ENCODE peak calls at places on chromosome X, in nine cellular contexts. L is A549, R is transverse colon, O is heart left ventricle, V is ovary, N is stomach, E is HepG2, C is uterus, I is Peyer's patch. G is an unnamed sample.

GRCh38 chrX:21056636-21057035 is 317.6 kb upstream of the CNKSR2 start:
- DNase-seq in L (peak; percentile 38), R (no peak), O (no peak), V (no peak), N (no peak), E (no peak), C (no peak), I (no peak), G (no peak)

GRCh38 chrX:48511561-48511960 is 2.8 kb downstream of the PORCN start:
- DNase-seq in L (peak; percentile 36), R (no peak), O (no peak), V (no peak), N (no peak), E (no peak), C (no peak), I (no peak), G (no peak)

GRCh38 chrX:40096395-40097091 is 1.2 kb downstream of the BCOR start:
- DNase-seq in L (no peak), R (peak; percentile 61), O (peak; percentile 62), V (peak; percentile 63), N (no peak), E (no peak), C (peak; percentile 58), I (peak; percentile 76), G (no peak)

GRCh38 chrX:154441564-154441963 is 2.4 kb upstream of the FAM50A start:
- DNase-seq in L (no peak), R (no peak), O (no peak), V (no peak), N (no peak), E (no peak), C (no peak), I (no peak), G (no peak)

GRCh38 chrX:12975999-12976558 is 1.2 kb downstream of the TMSB4X start:
- DNase-seq in L (peak; percentile 70), R (no peak), O (peak; percentile 50), V (peak; percentile 56), N (peak; percentile 40), E (no peak), C (peak; percentile 48), I (peak; percentile 69), G (peak; percentile 72)

GRCh38 chrX:119168104-119168503 is 40.5 kb upstream of the KIAA1210 start:
- DNase-seq in L (no peak), R (no peak), O (no peak), V (no peak), N (no peak), E (no peak), C (no peak), I (no peak), G (no peak)

GRCh38 chrX:53280703-53281320 is 572 bp downstream of the IQSEC2 start:
- DNase-seq in L (no peak), R (peak; percentile 38), O (peak; percentile 82), V (peak; percentile 77), N (no peak), E (no peak), C (peak; percentile 76), I (peak; percentile 54), G (no peak)

GRCh38 chrX:111503594-111503993 is 7.9 kb upstream of the SERTM2 start:
- DNase-seq in L (no peak), R (no peak), O (no peak), V (no peak), N (no peak), E (no peak), C (no peak), I (no peak), G (no peak)

GRCh38 chrX:43087825-43088224 is 309.9 kb upstream of the PPP1R2C start:
- DNase-seq in L (no peak), R (no peak), O (no peak), V (no peak), N (no peak), E (no peak), C (no peak), I (no peak), G (no peak)

GRCh38 chrX:40471965-40472648 is 108.7 kb upstream of the ATP6AP2 start:
- DNase-seq in L (peak; percentile 10), R (peak; percentile 37), O (peak; percentile 35), V (peak; percentile 34), N (peak; percentile 38), E (peak; percentile 35), C (peak; percentile 37), I (peak; percentile 53), G (no peak)

GRCh38 chrX:38276089-38276488 is 51.2 kb downstream of the RPGR start:
- DNase-seq in L (peak; percentile 21), R (no peak), O (no peak), V (no peak), N (no peak), E (no peak), C (no peak), I (no peak), G (no peak)

GRCh38 chrX:107716045-107716684 is 59.4 kb downstream of the TSC22D3 start:
- DNase-seq in L (no peak), R (peak; percentile 28), O (peak; percentile 45), V (no peak), N (no peak), E (no peak), C (no peak), I (peak; percentile 56), G (no peak)

GRCh38 chrX:13780868-13781427 is 35.9 kb downstream of the GPM6B start:
- DNase-seq in L (no peak), R (no peak), O (no peak), V (no peak), N (no peak), E (no peak), C (no peak), I (no peak), G (no peak)

GRCh38 chrX:125287282-125287681 is 32.4 kb upstream of the TEX13C start:
- DNase-seq in L (no peak), R (no peak), O (no peak), V (no peak), N (no peak), E (no peak), C (no peak), I (no peak), G (no peak)

GRCh38 chrX:141176586-141177451 is at the start of gene LDOC1:
- DNase-seq in L (peak; percentile 90), R (peak; percentile 59), O (peak; percentile 61), V (peak; percentile 83), N (peak; percentile 73), E (no peak), C (peak; percentile 81), I (peak; percentile 78), G (peak; percentile 80)
- H3K27ac ChIP-seq in L (peak within 1 kb of the TSS; percentile 94), R (no peak within 1 kb of the TSS), O (no peak within 1 kb of the TSS), V (no peak within 1 kb of the TSS), N (no peak within 1 kb of the TSS), E (no peak within 1 kb of the TSS), C (no peak within 1 kb of the TSS), I (no peak within 1 kb of the TSS), G (no peak within 1 kb of the TSS)

GRCh38 chrX:46573896-46574336 is 351 bp downstream of the CHST7 start:
- DNase-seq in L (peak; percentile 83), R (peak; percentile 63), O (peak; percentile 68), V (peak; percentile 57), N (peak; percentile 40), E (peak; percentile 53), C (peak; percentile 41), I (peak; percentile 83), G (peak; percentile 71)

GRCh38 chrX:46572295-46572936 is 1.1 kb upstream of the CHST7 start:
- DNase-seq in L (no peak), R (no peak), O (no peak), V (no peak), N (no peak), E (no peak), C (no peak), I (no peak), G (no peak)

GRCh38 chrX:46574941-46575381 is 1.4 kb downstream of the CHST7 start:
- DNase-seq in L (no peak), R (no peak), O (peak; percentile 51), V (no peak), N (peak; percentile 31), E (no peak), C (no peak), I (no peak), G (no peak)

GRCh38 chrX:46574337-46574940 is 874 bp downstream of the CHST7 start:
- DNase-seq in L (peak; percentile 48), R (no peak), O (peak; percentile 49), V (peak; percentile 27), N (no peak), E (peak; percentile 12), C (no peak), I (peak; percentile 49), G (no peak)

GRCh38 chrX:46573331-46573895 is at the start of gene CHST7:
- DNase-seq in L (peak; percentile 80), R (peak; percentile 69), O (peak; percentile 83), V (peak; percentile 76), N (peak; percentile 52), E (peak; percentile 54), C (peak; percentile 50), I (peak; percentile 82), G (peak; percentile 78)
- TF ChIP-seq POLR2A in L (peak; percentile 40), R (peak; percentile 30), O (no peak), V (no peak), N (no peak), E (no peak), C (peak; percentile 39), I (no peak), G (no peak)

DNA sequence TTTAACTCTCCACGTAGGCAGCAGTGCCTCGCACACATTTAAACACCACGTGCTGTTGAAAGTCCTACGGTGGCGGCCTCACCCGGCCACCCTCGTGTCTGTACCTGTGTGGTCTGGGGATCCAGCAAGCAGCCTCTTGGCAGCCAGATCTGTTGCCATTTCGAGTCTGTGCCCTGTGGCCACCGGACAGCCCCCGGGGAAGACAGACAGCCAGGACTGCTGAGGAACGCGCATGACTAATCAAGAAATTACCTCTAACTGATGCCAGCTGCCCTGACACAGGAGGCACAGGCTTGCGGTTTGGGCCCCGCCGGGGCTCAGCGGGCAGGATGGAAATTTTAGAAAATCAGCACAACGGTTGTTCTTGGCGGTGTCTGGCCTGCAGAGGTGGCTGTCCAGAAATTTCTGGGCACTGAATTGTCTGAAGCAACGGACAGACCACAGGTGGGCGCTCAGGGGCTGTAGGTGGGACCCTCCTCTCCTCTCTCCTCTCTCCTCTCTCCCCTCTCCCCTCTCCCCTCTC is 15.6 kb upstream of the ASMTL start:
- DNase-seq in L (peak; percentile 52), R (peak; percentile 71), O (no peak), V (no peak), N (peak; percentile 50), E (no peak), C (no peak), I (peak; percentile 87), G (peak; percentile 73)
- H3K4me3 ChIP-seq in L (no peak overlapping the region), R (no peak overlapping the region), O (no peak overlapping the region), V (no peak overlapping the region), N (no peak overlapping the region), E (no peak overlapping the region), C (no peak overlapping the region), I (no peak overlapping the region), G (no peak overlapping the region)

DNA sequence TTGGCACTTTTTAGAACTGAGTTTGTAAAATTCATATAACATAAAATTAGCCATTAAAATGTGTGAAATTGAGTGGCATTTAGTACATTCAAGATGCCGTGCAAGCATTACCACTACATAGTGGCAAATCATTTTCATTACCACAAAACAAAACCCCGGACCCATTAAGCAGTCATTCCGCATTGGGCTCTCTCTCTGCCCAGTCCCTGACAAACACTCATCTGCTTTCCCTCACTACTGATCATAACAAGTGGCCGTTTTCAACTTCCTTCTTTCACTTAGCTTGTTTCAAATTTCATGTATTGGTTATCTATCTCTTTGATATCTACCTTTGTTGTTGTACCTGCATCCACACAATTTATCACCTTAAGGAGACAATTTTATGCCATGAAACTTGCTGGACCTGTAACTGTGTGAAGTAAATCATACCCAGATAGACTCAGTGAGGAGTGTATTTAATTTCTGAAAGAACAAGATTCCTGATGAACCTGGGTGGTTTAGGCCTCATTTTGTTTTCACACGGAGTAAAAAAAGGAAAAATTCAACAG is 202.1 kb downstream of the OR13H1 start:
- DNase-seq in L (no peak), R (no peak), O (no peak), V (no peak), N (no peak), E (no peak), C (no peak), I (no peak), G (no peak)
- H3K27ac ChIP-seq in L (peak overlapping the region; percentile 97), R (no peak overlapping the region), O (no peak overlapping the region), V (no peak overlapping the region), N (no peak overlapping the region), E (no peak overlapping the region), C (no peak overlapping the region), I (no peak overlapping the region), G (no peak overlapping the region)